ENCODE peak calls at places on chromosomes 16 and 17, in nine cellular contexts. R, C, L, N, D, T, W, Y and F are unnamed samples.

GRCh38 chr17:2140683-2141082 is 85.8 kb downstream of the HIC1 start:
- DNase-seq in R (no peak), T (no peak), C (no peak), D (no peak), Y (no peak), N (no peak), W (no peak), L (no peak), F (no peak)

GRCh38 chr16:24984903-24985675 is 30.1 kb downstream of the ARHGAP17 start:
- DNase-seq in C (no peak), R (peak), T (no peak), W (no peak), N (no peak), L (no peak), Y (no peak), D (no peak), F (no peak)

GRCh38 chr16:19959736-19960135 is 75.1 kb upstream of the GPRC5B start:
- DNase-seq in Y (no peak), T (no peak), R (peak), N (no peak), D (no peak), W (no peak), C (no peak), L (no peak), F (no peak)

GRCh38 chr16:80027007-80027965 is 426.7 kb upstream of the MAF start:
- DNase-seq in Y (no peak), W (peak), C (peak), R (peak), D (no peak), N (peak), T (peak), L (peak), F (peak)

GRCh38 chr16:3182608-3183444 is 5.2 kb upstream of the OR1F1 start:
- DNase-seq in N (peak), D (no peak), Y (peak), C (peak), W (peak), T (no peak), L (no peak), R (no peak), F (peak)

GRCh38 chr17:74199306-74200092 is 4.0 kb upstream of the RPL38 start:
- DNase-seq in Y (peak), L (no peak), C (peak), D (no peak), N (peak), W (peak), R (no peak), T (peak), F (peak)

GRCh38 chr17:61768405-61768804 is 94.9 kb downstream of the BRIP1 start:
- DNase-seq in R (no peak), Y (no peak), N (no peak), L (no peak), W (no peak), T (no peak), C (no peak), D (no peak), F (no peak)

GRCh38 chr17:37729905-37730304 is 15.0 kb downstream of the HNF1B start:
- DNase-seq in C (no peak), W (no peak), R (no peak), L (no peak), T (no peak), Y (no peak), N (no peak), D (no peak), F (no peak)

GRCh38 chr17:36674278-36674650 is 72.9 kb downstream of the MRM1 start:
- DNase-seq in D (no peak), Y (peak), C (peak), L (no peak), W (no peak), N (no peak), T (no peak), R (no peak), F (no peak)

GRCh38 chr17:38654411-38655398 is 20.1 kb downstream of the EPOP start:
- DNase-seq in D (no peak), Y (no peak), N (no peak), T (no peak), C (no peak), L (peak), R (no peak), W (no peak), F (no peak)

DNA sequence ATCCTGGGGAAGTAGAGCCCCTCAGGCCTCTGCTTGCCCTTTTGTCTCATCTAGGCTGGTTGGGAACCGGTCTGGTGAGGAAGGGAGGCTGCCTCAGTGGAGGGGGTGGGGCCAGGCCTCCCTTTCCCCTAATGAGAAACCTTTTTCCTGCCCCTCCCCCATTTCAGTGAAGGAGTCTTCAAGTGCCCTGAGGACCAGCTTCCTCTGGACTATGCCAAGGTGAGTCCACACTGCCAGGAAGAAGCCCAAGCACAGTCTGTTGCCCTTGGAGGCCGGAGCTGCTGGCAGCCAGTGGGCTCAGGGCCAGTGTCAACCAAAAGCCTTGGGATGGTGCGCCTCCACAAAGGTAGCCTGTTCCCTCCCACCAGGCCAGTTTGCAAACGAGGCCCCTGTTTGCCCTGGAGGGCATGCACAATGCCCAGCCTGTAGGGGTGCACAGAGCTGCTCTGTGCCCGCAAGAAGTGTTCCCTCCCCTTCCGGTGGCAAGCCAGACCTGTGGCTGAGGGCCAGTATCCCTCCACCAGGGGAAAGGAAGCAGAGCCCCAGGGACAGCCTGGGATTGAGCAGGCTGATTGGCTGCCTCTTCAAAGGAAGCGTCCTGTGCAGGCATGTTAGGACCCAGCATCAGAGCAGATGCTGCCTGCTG is 3.4 kb downstream of the TRAF4 start:
- DNase-seq in Y (no peak), W (no peak), D (no peak), N (peak), T (no peak), R (no peak), L (peak), C (no peak), F (peak)
- H3K4me3 ChIP-seq in Y (no peak), W (no peak), D (no peak), N (no peak), T (no peak), R (no peak), L (no peak), C (no peak), F (no peak)

GRCh38 chr16:66923866-66924265 is 1.5 kb downstream of the RRAD start:
- DNase-seq in L (no peak), R (no peak), N (no peak), T (no peak), C (no peak), Y (no peak), D (no peak), W (no peak), F (no peak)

GRCh38 chr16:66923247-66923851 is 2.0 kb downstream of the RRAD start:
- DNase-seq in Y (no peak), N (no peak), T (no peak), C (peak), W (no peak), D (no peak), R (peak), L (peak), F (no peak)

GRCh38 chr16:66925322-66925840 is at the start of gene RRAD:
- DNase-seq in T (peak), R (peak), L (peak), N (no peak), W (no peak), Y (no peak), C (peak), D (no peak), F (no peak)

GRCh38 chr16:66926171-66926570 is 836 bp upstream of the RRAD start:
- DNase-seq in L (peak), D (no peak), R (peak), Y (no peak), C (no peak), N (peak), T (no peak), W (no peak), F (no peak)

DNA sequence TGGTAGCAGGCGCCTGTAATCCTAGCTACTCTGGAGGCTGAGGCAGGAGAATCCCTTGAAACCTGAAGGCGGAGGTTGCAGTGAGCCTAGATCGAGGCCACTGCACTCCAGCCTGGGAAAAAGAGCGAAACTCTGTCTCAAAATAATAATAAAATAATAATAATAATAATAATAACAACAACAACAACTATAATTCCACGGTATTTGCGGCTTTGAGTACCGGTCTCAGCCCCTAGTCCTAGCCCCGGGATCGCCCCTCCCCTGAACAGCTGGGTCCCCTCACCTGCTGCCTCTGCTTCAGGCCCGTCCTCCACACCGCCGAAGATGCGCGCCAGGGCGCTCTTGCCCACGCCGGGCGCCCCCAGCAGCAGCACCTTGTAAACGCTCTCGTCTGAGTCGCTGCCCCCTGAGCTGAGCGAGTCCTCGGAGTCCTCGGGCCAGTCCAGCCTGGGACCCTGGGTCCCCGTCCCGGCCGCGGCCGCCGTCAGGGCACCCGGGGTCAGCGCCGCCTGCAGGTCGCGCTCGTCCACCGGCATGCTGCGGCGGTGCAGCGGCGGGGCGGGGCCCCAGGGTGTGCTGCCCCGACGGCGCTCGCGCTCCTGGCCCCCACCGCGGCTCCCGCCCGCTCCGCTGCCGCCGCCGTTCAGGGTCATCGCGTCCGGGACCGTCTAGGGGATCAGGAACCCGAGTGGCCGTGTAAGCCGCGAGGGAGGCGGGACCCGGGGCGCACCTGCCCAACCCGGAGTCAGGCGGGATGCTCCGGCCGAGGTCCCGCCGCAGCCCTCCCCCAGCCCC is 611 bp downstream of the RRAD start:
- DNase-seq in Y (peak), L (peak), W (peak), T (no peak), N (peak), D (no peak), R (no peak), C (no peak), F (peak)
- H3K4me3 ChIP-seq in Y (no peak), L (peak), W (peak), T (peak), N (no peak), D (peak), R (peak), C (peak), F (peak)

GRCh38 chr17:40187238-40187637 is 10.0 kb downstream of the RAPGEFL1 start:
- DNase-seq in R (no peak), N (no peak), D (no peak), L (no peak), Y (no peak), C (no peak), W (no peak), T (no peak), F (no peak)

GRCh38 chr17:40191237-40192208 is 14.3 kb downstream of the RAPGEFL1 start:
- DNase-seq in Y (peak), W (peak), N (peak), L (peak), T (peak), D (peak), R (peak), C (peak), F (peak)

GRCh38 chr17:40192961-40193360 is 15.7 kb downstream of the RAPGEFL1 start:
- DNase-seq in D (no peak), R (no peak), N (no peak), T (no peak), Y (no peak), C (no peak), W (no peak), L (no peak), F (no peak)

GRCh38 chr17:40188694-40189093 is 11.4 kb downstream of the RAPGEFL1 start:
- DNase-seq in L (no peak), D (no peak), C (no peak), W (no peak), Y (no peak), N (no peak), T (no peak), R (no peak), F (no peak)

GRCh38 chr17:40190197-40191021 is 13.1 kb downstream of the RAPGEFL1 start:
- DNase-seq in R (no peak), Y (peak), L (no peak), W (no peak), N (peak), C (no peak), D (no peak), T (no peak), F (no peak)
- H3K4me3 ChIP-seq in R (peak), Y (no peak), L (peak), W (no peak), N (no peak), C (no peak), D (no peak), T (no peak), F (no peak)

DNA sequence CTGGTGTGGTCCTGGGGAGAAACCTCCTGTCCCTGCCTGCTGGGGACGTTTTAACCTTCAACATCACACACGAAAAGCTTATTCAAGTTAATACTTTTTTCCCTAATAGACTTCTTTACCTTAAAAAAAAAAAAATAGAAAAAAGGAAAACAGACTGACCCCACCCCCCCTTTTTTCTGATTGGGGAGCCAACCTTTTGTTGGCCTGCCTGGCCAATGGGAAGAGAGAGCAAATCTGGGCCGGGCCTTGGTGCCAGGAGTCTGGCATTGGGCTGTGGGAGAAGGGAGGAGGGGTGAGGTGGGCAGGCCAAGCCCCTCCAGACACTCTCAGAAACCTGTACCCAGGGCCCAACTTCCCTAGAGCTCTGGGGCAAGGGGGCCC is 3.0 kb downstream of the CBX8 start:
- DNase-seq in W (no peak), D (peak), T (no peak), Y (no peak), R (no peak), L (no peak), C (no peak), N (no peak), F (no peak)
- H3K4me3 ChIP-seq in W (no peak), D (no peak), T (no peak), Y (no peak), R (peak), L (peak), C (no peak), N (no peak), F (no peak)

DNA sequence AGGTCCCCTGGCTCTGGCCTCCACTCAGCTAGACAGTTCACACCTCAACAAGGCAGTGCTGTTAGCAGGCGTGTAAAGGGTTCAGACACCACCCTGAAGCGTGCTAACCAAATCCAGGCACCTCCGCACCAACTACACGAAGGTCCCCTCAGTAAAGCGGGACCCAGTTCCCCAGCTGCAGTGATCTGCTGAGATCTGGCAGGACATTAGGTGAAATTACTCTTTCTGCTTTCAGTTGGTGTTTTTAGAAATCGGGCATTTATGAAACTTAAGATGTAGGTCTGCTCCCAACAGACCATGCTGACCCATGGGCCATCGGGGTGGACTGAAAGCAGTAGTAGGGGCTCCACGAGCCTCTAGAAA is 27.1 kb downstream of the FBXO31 start:
- DNase-seq in T (no peak), L (no peak), W (no peak), Y (no peak), N (no peak), R (no peak), C (no peak), D (no peak), F (no peak)
- H3K4me3 ChIP-seq in T (no peak), L (no peak), W (no peak), Y (no peak), N (no peak), R (no peak), C (no peak), D (no peak), F (no peak)

GRCh38 chr16:280991-281659 is 734 bp downstream of the ARHGDIG start:
- DNase-seq in T (no peak), D (no peak), Y (no peak), R (no peak), W (no peak), L (no peak), C (no peak), N (no peak), F (no peak)
- H3K4me3 ChIP-seq in T (peak), D (no peak), Y (no peak), R (peak), W (no peak), L (peak), C (peak), N (peak), F (no peak)